ENCODE peak calls at places on chromosomes 3 and 15, in nine cellular contexts. I is stimulated activated CD8-positive, alpha-beta memory T cell treated with anti-CD3 and anti-CD28 coated beads, Interleukin-15, amount 100 ng/mL, for 24 hours; C is stimulated activated CD4-positive, alpha-beta T cell treated with anti-CD3 and anti-CD28 coated beads, Interleukin-12 subunit alpha, Interleukin-12 subunit beta, amount 100 ng/mL, for 4 hours; L is fibroblast of the conjunctiva; H is naive thymus-derived CD8-positive, alpha-beta T cell; W is T follicular helper cell; N is neural crest cell; U is left lobe of liver; P is germinal center. G is an unnamed sample.

GRCh38 chr3:59549972-59550371 is 500.1 kb upstream of the CFAP20DC start:
- DNase-seq in I (no peak), C (no peak), L (no peak), H (no peak), W (no peak), N (no peak), U (no peak), P (no peak), G (no peak)

GRCh38 chr3:194139085-194139976 is 3.4 kb downstream of the HES1 start:
- DNase-seq in I (no peak), C (no peak), L (no peak), H (no peak), W (no peak), N (no peak), U (no peak), P (peak; percentile 12), G (peak; percentile 76)

GRCh38 chr3:112769624-112770023 is 77.0 kb downstream of the CD200R1L start:
- DNase-seq in I (no peak), C (no peak), L (no peak), H (no peak), W (no peak), N (no peak), U (no peak), P (no peak), G (peak; percentile 77)

GRCh38 chr15:98440917-98441316 is 207.4 kb upstream of the IGF1R start:
- DNase-seq in I (no peak), C (no peak), L (no peak), H (no peak), W (no peak), N (no peak), U (no peak), P (peak; percentile 22), G (no peak)

GRCh38 chr15:57458255-57458850 is 82.0 kb downstream of the CGNL1 start:
- DNase-seq in I (no peak), C (no peak), L (no peak), H (no peak), W (no peak), N (no peak), U (no peak), P (no peak), G (no peak)

GRCh38 chr15:31402511-31403056 is 75.9 kb downstream of the KLF13 start:
- DNase-seq in I (no peak), C (no peak), L (peak; percentile 49), H (no peak), W (no peak), N (no peak), U (no peak), P (no peak), G (peak; percentile 10)

GRCh38 chr3:53328750-53329149 is 18.6 kb downstream of the DCP1A start:
- DNase-seq in I (no peak), C (no peak), L (no peak), H (no peak), W (no peak), N (no peak), U (no peak), P (no peak), G (peak; percentile 69)

GRCh38 chr3:154161806-154162205 is 40.6 kb downstream of the ARHGEF26 start:
- DNase-seq in I (no peak), C (no peak), L (no peak), H (no peak), W (no peak), N (no peak), U (no peak), P (no peak), G (no peak)

GRCh38 chr3:101978348-101978747 is 129.0 kb downstream of the NFKBIZ start:
- DNase-seq in I (no peak), C (no peak), L (no peak), H (no peak), W (no peak), N (no peak), U (no peak), P (no peak), G (no peak)

GRCh38 chr3:148981236-148981635 is 10.1 kb upstream of the GYG1 start:
- DNase-seq in I (no peak), C (no peak), L (no peak), H (no peak), W (no peak), N (no peak), U (no peak), P (no peak), G (no peak)

GRCh38 chr3:194738254-194739093 is 52.8 kb downstream of the FAM43A start:
- DNase-seq in I (no peak), C (no peak), L (no peak), H (no peak), W (no peak), N (no peak), U (no peak), P (no peak), G (peak; percentile 72)

GRCh38 chr3:47418167-47419082 is 37.6 kb downstream of the PTPN23 start:
- DNase-seq in I (no peak), C (no peak), L (no peak), H (no peak), W (no peak), N (no peak), U (no peak), P (no peak), G (no peak)

GRCh38 chr3:154885016-154885415 is 195.1 kb upstream of the MME start:
- DNase-seq in I (no peak), C (no peak), L (peak; percentile 43), H (no peak), W (no peak), N (no peak), U (no peak), P (no peak), G (peak; percentile 89)

GRCh38 chr15:90482124-90483011 is 47.4 kb upstream of the CRTC3 start:
- DNase-seq in I (no peak), C (peak; percentile 35), L (peak; percentile 58), H (peak; percentile 72), W (peak; percentile 36), N (peak; percentile 39), U (no peak), P (peak; percentile 19), G (peak; percentile 66)

GRCh38 chr3:197942956-197943556 is 6.9 kb upstream of the RPL35A start:
- DNase-seq in I (no peak), C (no peak), L (peak; percentile 27), H (no peak), W (no peak), N (no peak), U (no peak), P (peak; percentile 41), G (peak; percentile 61)

GRCh38 chr3:171851685-171852084 is 8.5 kb downstream of the TMEM212 start:
- DNase-seq in I (no peak), C (no peak), L (no peak), H (no peak), W (no peak), N (no peak), U (no peak), P (no peak), G (peak; percentile 87)

GRCh38 chr3:10744098-10744465 is 71.9 kb upstream of the SLC6A11 start:
- DNase-seq in I (no peak), C (no peak), L (no peak), H (no peak), W (no peak), N (no peak), U (no peak), P (no peak), G (no peak)

GRCh38 chr3:62873672-62874397 is 1.4 kb downstream of the CADPS start:
- DNase-seq in I (no peak), C (no peak), L (no peak), H (no peak), W (no peak), N (peak; percentile 47), U (no peak), P (peak; percentile 50), G (no peak)

GRCh38 chr15:77580991-77581682 is 51.6 kb downstream of the LINGO1 start:
- DNase-seq in I (no peak), C (no peak), L (no peak), H (no peak), W (no peak), N (no peak), U (peak; percentile 64), P (no peak), G (no peak)

GRCh38 chr15:42494998-42495360 is 455 bp upstream of the SNAP23 start:
- DNase-seq in I (no peak), C (no peak), L (peak; percentile 47), H (no peak), W (no peak), N (no peak), U (peak; percentile 77), P (no peak), G (peak; percentile 77)

GRCh38 chr3:197730200-197730599 is 6.5 kb downstream of the RUBCN start:
- DNase-seq in I (no peak), C (no peak), L (peak; percentile 44), H (no peak), W (no peak), N (no peak), U (no peak), P (no peak), G (peak; percentile 82)

GRCh38 chr15:71752604-71753289 is 57.6 kb upstream of the NR2E3 start:
- DNase-seq in I (no peak), C (no peak), L (peak; percentile 87), H (no peak), W (no peak), N (peak; percentile 13), U (no peak), P (no peak), G (peak; percentile 94)

GRCh38 chr3:167091186-167091585 is 288.9 kb downstream of the ZBBX start:
- DNase-seq in I (no peak), C (no peak), L (no peak), H (no peak), W (no peak), N (no peak), U (no peak), P (no peak), G (no peak)

GRCh38 chr3:9913601-9914000 is 3.3 kb upstream of the IL17RC start:
- DNase-seq in I (no peak), C (no peak), L (no peak), H (no peak), W (no peak), N (no peak), U (peak; percentile 62), P (no peak), G (no peak)

GRCh38 chr3:24595801-24596200 is 101.2 kb upstream of the THRB start:
- DNase-seq in I (no peak), C (no peak), L (no peak), H (no peak), W (no peak), N (no peak), U (no peak), P (no peak), G (no peak)

GRCh38 chr15:89768071-89768500 is 8.0 kb upstream of the MESP2 start:
- DNase-seq in I (no peak), C (no peak), L (peak; percentile 69), H (no peak), W (no peak), N (no peak), U (peak; percentile 78), P (no peak), G (peak; percentile 60)

GRCh38 chr15:50675524-50676144 is 11.0 kb downstream of the TRPM7 start:
- DNase-seq in I (no peak), C (no peak), L (no peak), H (no peak), W (no peak), N (no peak), U (no peak), P (peak; percentile 9), G (peak; percentile 59)

GRCh38 chr3:185796431-185797107 is 28.3 kb downstream of the IGF2BP2 start:
- DNase-seq in I (no peak), C (no peak), L (no peak), H (no peak), W (no peak), N (no peak), U (no peak), P (no peak), G (peak; percentile 85)

G was measured in IMR-90.